ENCODE peak calls at places on chromosomes 12 and 14, in six cellular contexts. D is AG04450; M is cardiac muscle cell; Y is GM06990; A is fibroblast of mammary gland; G is CD8-positive, alpha-beta T cell. Z is an unnamed sample.

GRCh38 chr14:102238766-102239165 is 66.2 kb downstream of the MOK start:
- DNase-seq in G (no peak), Y (no peak), M (no peak), A (no peak), D (no peak), Z (no peak)

GRCh38 chr12:3199551-3200031 is 122.4 kb downstream of the TSPAN9 start:
- DNase-seq in G (no peak), A (peak), D (no peak), M (peak), Y (no peak), Z (peak)

GRCh38 chr12:561116-561705 is 101.5 kb downstream of the B4GALNT3 start:
- DNase-seq in G (no peak), M (no peak), Y (no peak), A (no peak), D (no peak), Z (no peak)

GRCh38 chr12:112305951-112306350 is 76.3 kb downstream of the HECTD4 start:
- DNase-seq in D (no peak), Y (no peak), G (no peak), A (no peak), M (no peak), Z (no peak)

GRCh38 chr12:713281-713875 is 39.0 kb upstream of the WNK1 start:
- DNase-seq in G (no peak), M (no peak), D (no peak), Y (no peak), A (no peak), Z (no peak)

GRCh38 chr12:5222011-5222461 is 178.4 kb downstream of the KCNA5 start:
- DNase-seq in A (no peak), D (no peak), M (no peak), Y (no peak), G (no peak), Z (peak)

GRCh38 chr12:127267128-127267527 is 999.8 kb upstream of the TMEM132C start:
- DNase-seq in A (no peak), M (no peak), D (no peak), Y (no peak), G (no peak), Z (no peak)

GRCh38 chr12:12427568-12427967 is 70.7 kb downstream of the BORCS5 start:
- DNase-seq in M (no peak), Y (no peak), G (no peak), A (no peak), D (no peak), Z (no peak)

GRCh38 chr12:93733358-93733757 is 56.2 kb downstream of the CRADD start:
- DNase-seq in M (no peak), A (no peak), G (no peak), Y (no peak), D (no peak), Z (no peak)

GRCh38 chr12:96400631-96401060 is 407 bp upstream of the CDK17 start:
- DNase-seq in Y (no peak), G (no peak), A (peak), D (no peak), M (peak), Z (peak)

DNA sequence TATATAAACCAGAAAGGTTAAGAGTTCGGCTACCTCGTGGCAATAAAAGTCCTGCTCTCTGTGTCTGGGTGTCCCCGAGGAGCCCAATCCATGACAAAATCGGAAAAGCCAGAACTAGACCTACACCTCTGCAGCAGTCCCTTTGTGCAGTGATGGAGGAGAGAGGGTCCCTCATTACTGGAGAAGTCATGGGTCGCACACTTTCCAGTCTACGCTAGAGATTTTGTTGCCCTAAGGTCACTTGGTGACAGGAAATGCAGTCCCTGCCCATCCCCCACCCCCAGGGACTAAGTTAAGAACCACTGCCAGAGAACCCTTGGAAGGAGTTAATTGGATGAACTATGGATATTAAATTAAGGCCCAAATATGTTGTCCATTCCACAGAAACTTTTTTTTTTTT is 104.4 kb upstream of the ATF7IP start:
- DNase-seq in M (no peak), A (no peak), Y (no peak), G (no peak), D (no peak), Z (no peak)
- H3K4me3 ChIP-seq in M (no peak), A (no peak), Y (no peak), G (no peak), D (no peak), Z (no peak)

GRCh38 chr12:47808574-47809380 is 10.9 kb downstream of the HDAC7 start:
- DNase-seq in Y (no peak), M (no peak), A (peak), G (no peak), D (no peak), Z (no peak)

GRCh38 chr12:47812797-47813490 is 6.8 kb downstream of the HDAC7 start:
- DNase-seq in D (no peak), M (peak), A (peak), Y (peak), G (peak), Z (peak)

GRCh38 chr12:47813491-47814196 is 6.1 kb downstream of the HDAC7 start:
- DNase-seq in Y (no peak), A (peak), G (no peak), D (no peak), M (no peak), Z (no peak)

GRCh38 chr12:47811581-47812484 is 7.9 kb downstream of the HDAC7 start:
- DNase-seq in Y (no peak), M (peak), D (no peak), G (no peak), A (peak), Z (peak)

GRCh38 chr12:47811070-47811391 is 8.7 kb downstream of the HDAC7 start:
- DNase-seq in G (no peak), A (no peak), Y (no peak), M (no peak), D (no peak), Z (no peak)
- H3K4me3 ChIP-seq in G (peak), A (no peak), Y (no peak), M (no peak), D (no peak), Z (no peak)

GRCh38 chr14:22939684-22940083 is 10.5 kb upstream of the PRMT5 start:
- DNase-seq in Y (no peak), G (no peak), D (peak), A (peak), M (no peak), Z (peak)
- H3K4me3 ChIP-seq in Y (no peak), G (no peak), D (no peak), A (no peak), M (no peak), Z (no peak)

GRCh38 chr12:48954061-48954460 is 3.2 kb downstream of the ARF3 start:
- DNase-seq in D (no peak), G (no peak), M (no peak), Y (no peak), A (no peak), Z (no peak)
- H3K4me3 ChIP-seq in D (no peak), G (no peak), M (no peak), Y (no peak), A (no peak), Z (no peak)

GRCh38 chr12:114688256-114688845 is 4.4 kb upstream of the TBX3 start:
- DNase-seq in A (no peak), Y (no peak), G (no peak), M (no peak), D (no peak), Z (no peak)
- H3K4me3 ChIP-seq in A (no peak), Y (no peak), G (no peak), M (no peak), D (no peak), Z (no peak)

DNA sequence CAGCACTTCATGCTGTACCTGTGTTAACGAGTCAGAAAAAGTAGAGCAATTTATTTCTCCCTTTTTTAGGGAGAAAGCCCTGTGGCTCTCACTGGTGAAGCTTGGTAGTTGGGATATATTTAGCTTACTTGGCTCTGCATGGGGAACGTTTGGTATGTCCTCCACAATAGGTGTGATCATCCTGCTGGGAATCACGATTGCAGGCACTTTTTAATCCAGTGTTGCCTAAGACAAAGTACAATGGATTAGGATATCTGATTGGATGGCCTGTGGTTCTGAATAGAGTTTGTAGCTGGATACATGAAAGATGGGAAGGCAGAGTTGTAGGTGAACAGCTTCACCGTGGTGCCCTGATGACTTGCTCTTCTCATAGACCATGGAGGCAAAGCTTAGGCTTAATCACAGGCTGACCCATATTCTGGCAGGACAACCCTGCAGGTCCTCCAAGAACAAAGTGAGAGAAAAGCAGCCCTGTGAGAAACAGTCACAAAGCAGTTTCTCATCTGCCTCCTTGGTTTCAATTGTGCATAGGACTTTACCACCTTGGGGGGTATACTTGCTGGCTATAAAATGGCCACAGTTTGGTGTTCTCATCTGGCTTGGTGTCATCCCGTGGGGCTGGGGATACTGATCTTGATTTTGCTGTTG is 7.5 kb downstream of the RESF1 start:
- DNase-seq in G (no peak), M (no peak), A (no peak), D (no peak), Y (no peak), Z (no peak)
- H3K4me3 ChIP-seq in G (peak), M (no peak), A (no peak), D (no peak), Y (no peak), Z (no peak)

GRCh38 chr12:54279632-54280400 is at the start of gene CBX5:
- DNase-seq in G (peak), M (peak), D (peak), A (peak), Y (peak), Z (peak)

GRCh38 chr12:54285150-54286041 is 4.9 kb downstream of the HNRNPA1 start:
- DNase-seq in Y (no peak), G (no peak), M (no peak), D (no peak), A (no peak), Z (no peak)

GRCh38 chr12:54286042-54286931 is 5.8 kb downstream of the HNRNPA1 start:
- DNase-seq in M (peak), D (no peak), Y (no peak), G (no peak), A (no peak), Z (no peak)

GRCh38 chr12:54280401-54281260 is at the start of gene HNRNPA1:
- DNase-seq in Y (peak), G (peak), M (peak), D (peak), A (peak), Z (peak)

GRCh38 chr12:54282949-54283593 is 2.5 kb downstream of the HNRNPA1 start:
- DNase-seq in M (no peak), Y (no peak), G (no peak), D (no peak), A (no peak), Z (no peak)
- H3K4me3 ChIP-seq in M (peak), Y (peak), G (peak), D (peak), A (peak), Z (peak)

Z was measured in astrocyte of the spinal cord.